ENCODE peak calls at places on chromosomes 6 and 20, in nine cellular contexts. One of them, this sample, is unnamed.

GRCh38 chr6:6453186-6453585 is 132.7 kb upstream of the F13A1 start:
- DNase-seq in left ventricle myocardium inferior: no peak
- DNase-seq in coronary artery: no peak
- DNase-seq in GM23338: no peak
- DNase-seq in CD8-positive, alpha-beta T cell: no peak
- DNase-seq in spleen: no peak
- DNase-seq in heart right ventricle: no peak
- DNase-seq in IMR-90: no peak
- DNase-seq in ovary: no peak
- DNase-seq in this sample: no peak

GRCh38 chr20:64133951-64134407 is 26.6 kb upstream of the NPBWR2 start:
- DNase-seq in left ventricle myocardium inferior: no peak
- DNase-seq in coronary artery: no peak
- DNase-seq in GM23338: peak
- DNase-seq in CD8-positive, alpha-beta T cell: no peak
- DNase-seq in spleen: peak
- DNase-seq in heart right ventricle: no peak
- DNase-seq in IMR-90: no peak
- DNase-seq in ovary: no peak
- DNase-seq in this sample: no peak

GRCh38 chr6:43579171-43579570 is 3.2 kb downstream of the POLH start:
- DNase-seq in left ventricle myocardium inferior: no peak
- DNase-seq in coronary artery: no peak
- DNase-seq in GM23338: no peak
- DNase-seq in CD8-positive, alpha-beta T cell: no peak
- DNase-seq in spleen: no peak
- DNase-seq in heart right ventricle: no peak
- DNase-seq in IMR-90: peak
- DNase-seq in ovary: no peak
- DNase-seq in this sample: peak

GRCh38 chr6:166707045-166707444 is 80.0 kb upstream of the RPS6KA2 start:
- DNase-seq in left ventricle myocardium inferior: peak
- DNase-seq in coronary artery: no peak
- DNase-seq in GM23338: peak
- DNase-seq in CD8-positive, alpha-beta T cell: no peak
- DNase-seq in spleen: peak
- DNase-seq in heart right ventricle: peak
- DNase-seq in IMR-90: peak
- DNase-seq in ovary: no peak
- DNase-seq in this sample: peak

GRCh38 chr6:15484115-15484514 is 178.7 kb downstream of the DTNBP1 start:
- DNase-seq in left ventricle myocardium inferior: no peak
- DNase-seq in coronary artery: no peak
- DNase-seq in GM23338: no peak
- DNase-seq in CD8-positive, alpha-beta T cell: no peak
- DNase-seq in spleen: no peak
- DNase-seq in heart right ventricle: no peak
- DNase-seq in IMR-90: no peak
- DNase-seq in ovary: no peak
- DNase-seq in this sample: no peak

GRCh38 chr6:38612386-38612965 is 27.3 kb downstream of the BTBD9 start:
- DNase-seq in left ventricle myocardium inferior: no peak
- DNase-seq in coronary artery: no peak
- DNase-seq in GM23338: no peak
- DNase-seq in CD8-positive, alpha-beta T cell: no peak
- DNase-seq in spleen: no peak
- DNase-seq in heart right ventricle: no peak
- DNase-seq in IMR-90: peak
- DNase-seq in ovary: no peak
- DNase-seq in this sample: no peak

GRCh38 chr20:63321148-63321831 is 28.3 kb downstream of the COL20A1 start:
- DNase-seq in left ventricle myocardium inferior: peak
- DNase-seq in coronary artery: no peak
- DNase-seq in GM23338: no peak
- DNase-seq in CD8-positive, alpha-beta T cell: no peak
- DNase-seq in spleen: peak
- DNase-seq in heart right ventricle: peak
- DNase-seq in IMR-90: peak
- DNase-seq in ovary: peak
- DNase-seq in this sample: no peak

GRCh38 chr20:1334761-1335160 is 5.8 kb upstream of the SDCBP2 start:
- DNase-seq in left ventricle myocardium inferior: no peak
- DNase-seq in coronary artery: no peak
- DNase-seq in GM23338: peak
- DNase-seq in CD8-positive, alpha-beta T cell: no peak
- DNase-seq in spleen: peak
- DNase-seq in heart right ventricle: no peak
- DNase-seq in IMR-90: no peak
- DNase-seq in ovary: no peak
- DNase-seq in this sample: no peak

GRCh38 chr20:14677455-14677854 is 340.0 kb upstream of the FLRT3 start:
- DNase-seq in left ventricle myocardium inferior: no peak
- DNase-seq in coronary artery: no peak
- DNase-seq in GM23338: no peak
- DNase-seq in CD8-positive, alpha-beta T cell: no peak
- DNase-seq in spleen: no peak
- DNase-seq in heart right ventricle: no peak
- DNase-seq in IMR-90: no peak
- DNase-seq in ovary: no peak
- DNase-seq in this sample: no peak

GRCh38 chr6:21444861-21445260 is 148.7 kb upstream of the SOX4 start:
- DNase-seq in left ventricle myocardium inferior: no peak
- DNase-seq in coronary artery: no peak
- DNase-seq in GM23338: no peak
- DNase-seq in CD8-positive, alpha-beta T cell: no peak
- DNase-seq in spleen: no peak
- DNase-seq in heart right ventricle: no peak
- DNase-seq in IMR-90: no peak
- DNase-seq in ovary: no peak
- DNase-seq in this sample: no peak

GRCh38 chr20:43914286-43914685 is 366 bp upstream of the TOX2 start:
- DNase-seq in left ventricle myocardium inferior: no peak
- DNase-seq in coronary artery: no peak
- DNase-seq in GM23338: no peak
- DNase-seq in CD8-positive, alpha-beta T cell: no peak
- DNase-seq in spleen: no peak
- DNase-seq in heart right ventricle: no peak
- DNase-seq in IMR-90: no peak
- DNase-seq in ovary: no peak
- DNase-seq in this sample: no peak

GRCh38 chr6:149318581-149319286 is 1.2 kb downstream of the TAB2 start:
- DNase-seq in left ventricle myocardium inferior: no peak
- DNase-seq in coronary artery: no peak
- DNase-seq in GM23338: peak
- DNase-seq in CD8-positive, alpha-beta T cell: no peak
- DNase-seq in spleen: no peak
- DNase-seq in heart right ventricle: no peak
- DNase-seq in IMR-90: no peak
- DNase-seq in ovary: no peak
- DNase-seq in this sample: no peak

GRCh38 chr6:113015249-113015648 is 668.1 kb downstream of the RFPL4B start:
- DNase-seq in left ventricle myocardium inferior: peak
- DNase-seq in coronary artery: no peak
- DNase-seq in GM23338: no peak
- DNase-seq in CD8-positive, alpha-beta T cell: no peak
- DNase-seq in spleen: no peak
- DNase-seq in heart right ventricle: no peak
- DNase-seq in IMR-90: peak
- DNase-seq in ovary: no peak
- DNase-seq in this sample: no peak

GRCh38 chr20:19625416-19625815 is 132.6 kb upstream of the RIN2 start:
- DNase-seq in left ventricle myocardium inferior: no peak
- DNase-seq in coronary artery: no peak
- DNase-seq in GM23338: no peak
- DNase-seq in CD8-positive, alpha-beta T cell: no peak
- DNase-seq in spleen: no peak
- DNase-seq in heart right ventricle: no peak
- DNase-seq in IMR-90: no peak
- DNase-seq in ovary: no peak
- DNase-seq in this sample: no peak

GRCh38 chr6:122714059-122714458 is 65.5 kb upstream of the FABP7 start:
- DNase-seq in left ventricle myocardium inferior: no peak
- DNase-seq in coronary artery: no peak
- DNase-seq in GM23338: no peak
- DNase-seq in CD8-positive, alpha-beta T cell: no peak
- DNase-seq in spleen: no peak
- DNase-seq in heart right ventricle: no peak
- DNase-seq in IMR-90: no peak
- DNase-seq in ovary: no peak
- DNase-seq in this sample: no peak

GRCh38 chr6:135830452-135830851 is 21.0 kb upstream of the PDE7B start:
- DNase-seq in left ventricle myocardium inferior: no peak
- DNase-seq in coronary artery: no peak
- DNase-seq in GM23338: no peak
- DNase-seq in CD8-positive, alpha-beta T cell: no peak
- DNase-seq in spleen: no peak
- DNase-seq in heart right ventricle: no peak
- DNase-seq in IMR-90: peak
- DNase-seq in ovary: no peak
- DNase-seq in this sample: peak

GRCh38 chr6:7727150-7727950 is 1.5 kb downstream of the BMP6 start:
- DNase-seq in left ventricle myocardium inferior: no peak
- DNase-seq in coronary artery: no peak
- DNase-seq in GM23338: peak
- DNase-seq in CD8-positive, alpha-beta T cell: no peak
- DNase-seq in spleen: peak
- DNase-seq in heart right ventricle: peak
- DNase-seq in IMR-90: no peak
- DNase-seq in ovary: peak
- DNase-seq in this sample: no peak

GRCh38 chr6:137518584-137518983 is 24.4 kb upstream of the OLIG3 start:
- DNase-seq in left ventricle myocardium inferior: no peak
- DNase-seq in coronary artery: no peak
- DNase-seq in GM23338: peak
- DNase-seq in CD8-positive, alpha-beta T cell: no peak
- DNase-seq in spleen: no peak
- DNase-seq in heart right ventricle: no peak
- DNase-seq in IMR-90: no peak
- DNase-seq in ovary: no peak
- DNase-seq in this sample: no peak
- H3K27ac ChIP-seq in left ventricle myocardium inferior: no peak
- H3K27ac ChIP-seq in coronary artery: no peak
- H3K27ac ChIP-seq in GM23338: no peak
- H3K27ac ChIP-seq in CD8-positive, alpha-beta T cell: no peak
- H3K27ac ChIP-seq in spleen: no peak
- H3K27ac ChIP-seq in heart right ventricle: no peak
- H3K27ac ChIP-seq in IMR-90: no peak
- H3K27ac ChIP-seq in ovary: no peak
- H3K27ac ChIP-seq in this sample: no peak

DNA sequence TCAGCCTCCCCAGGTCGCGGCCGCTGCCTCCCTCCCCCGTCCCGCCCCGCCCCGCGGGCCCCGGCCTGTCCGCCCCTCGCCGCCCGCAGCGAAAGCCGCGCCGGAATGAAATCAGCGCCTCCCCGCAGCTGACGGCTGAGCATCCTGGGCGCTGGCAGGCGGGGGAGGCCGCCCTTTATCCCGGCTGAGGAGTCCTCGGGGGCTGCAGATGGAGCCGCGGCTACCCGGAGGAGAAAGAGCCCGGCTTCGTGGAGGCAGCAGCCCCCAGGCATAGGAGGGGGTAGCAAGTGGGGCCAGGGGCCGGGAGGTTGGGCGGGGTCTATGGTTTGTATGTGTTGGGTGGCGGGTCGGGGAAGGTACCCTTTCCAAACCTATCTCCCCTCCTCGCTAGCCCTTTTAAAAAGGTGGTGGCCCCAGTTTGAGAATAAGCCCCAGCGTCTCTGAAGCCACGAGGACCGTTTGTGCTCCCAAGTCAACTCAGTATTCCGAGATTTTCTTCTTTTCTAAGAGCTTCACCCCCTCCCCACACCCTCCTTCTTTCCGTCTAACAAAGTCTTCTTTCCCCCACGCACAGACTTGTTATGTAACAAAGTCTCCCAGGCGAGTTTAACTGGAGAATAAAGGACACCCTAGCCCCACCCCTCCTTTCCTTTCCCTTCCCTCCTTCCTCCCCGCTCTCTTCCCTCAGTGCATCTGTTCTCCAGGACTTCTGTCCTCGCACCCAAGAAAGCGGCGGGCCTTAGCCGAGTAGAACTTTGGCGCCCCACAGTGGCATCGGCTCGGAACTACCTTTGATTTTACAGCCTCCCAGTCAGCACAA is 11.0 kb downstream of the POU3F2 start:
- DNase-seq in left ventricle myocardium inferior: peak
- DNase-seq in coronary artery: no peak
- DNase-seq in GM23338: peak
- DNase-seq in CD8-positive, alpha-beta T cell: peak
- DNase-seq in spleen: peak
- DNase-seq in heart right ventricle: peak
- DNase-seq in IMR-90: peak
- DNase-seq in ovary: peak
- DNase-seq in this sample: peak
- H3K4me3 ChIP-seq in left ventricle myocardium inferior: peak
- H3K4me3 ChIP-seq in coronary artery: peak
- H3K4me3 ChIP-seq in GM23338: peak
- H3K4me3 ChIP-seq in CD8-positive, alpha-beta T cell: peak
- H3K4me3 ChIP-seq in spleen: peak
- H3K4me3 ChIP-seq in heart right ventricle: peak
- H3K4me3 ChIP-seq in IMR-90: no peak
- H3K4me3 ChIP-seq in ovary: no peak
- H3K4me3 ChIP-seq in this sample: peak

DNA sequence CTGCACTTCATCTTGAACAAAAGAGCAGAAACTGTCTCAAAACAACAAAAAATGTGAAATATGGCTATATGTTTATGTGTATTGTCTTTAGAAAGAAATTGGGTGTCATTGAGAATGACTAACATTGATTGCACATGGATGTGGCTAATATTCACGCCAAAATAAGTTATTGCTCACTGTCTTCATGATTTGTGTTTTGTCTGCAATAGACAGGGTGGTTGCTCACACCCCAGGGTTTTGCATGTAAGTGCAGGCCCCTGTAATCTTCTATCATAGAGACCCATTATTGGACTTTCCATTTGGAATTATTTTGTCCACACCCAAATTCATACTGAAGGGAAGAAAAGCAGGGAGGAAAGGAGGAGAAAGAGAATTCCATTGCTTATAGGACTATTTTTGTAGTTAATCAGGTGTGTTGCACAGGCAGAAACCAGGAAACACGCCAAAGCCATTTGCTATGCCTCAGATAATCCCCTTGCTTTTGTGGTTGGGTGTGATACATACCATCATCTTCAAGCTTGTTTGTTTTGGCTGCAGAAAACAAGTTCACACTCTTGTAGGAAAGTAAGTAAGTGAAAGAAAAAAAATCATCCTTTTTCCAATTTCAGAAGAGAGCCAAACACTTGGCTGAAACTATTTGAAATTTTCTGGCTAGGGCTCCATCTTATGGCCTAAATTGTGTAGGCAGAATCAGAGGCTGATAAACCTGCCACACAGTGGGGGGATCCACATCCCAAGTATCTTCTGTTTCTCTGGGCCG is 214.1 kb downstream of the COL12A1 start:
- DNase-seq in left ventricle myocardium inferior: no peak
- DNase-seq in coronary artery: no peak
- DNase-seq in GM23338: peak
- DNase-seq in CD8-positive, alpha-beta T cell: no peak
- DNase-seq in spleen: no peak
- DNase-seq in heart right ventricle: no peak
- DNase-seq in IMR-90: peak
- DNase-seq in ovary: no peak
- DNase-seq in this sample: peak
- TF ChIP-seq CTCF in left ventricle myocardium inferior: peak
- TF ChIP-seq CTCF in coronary artery: no peak
- TF ChIP-seq CTCF in GM23338: peak
- TF ChIP-seq CTCF in CD8-positive, alpha-beta T cell: no peak
- TF ChIP-seq CTCF in spleen: no peak
- TF ChIP-seq CTCF in heart right ventricle: no peak
- TF ChIP-seq CTCF in IMR-90: peak
- TF ChIP-seq CTCF in ovary: no peak
- TF ChIP-seq CTCF in this sample: peak

GRCh38 chr6:17754254-17754653 is 47.5 kb upstream of the NUP153 start:
- DNase-seq in left ventricle myocardium inferior: no peak
- DNase-seq in coronary artery: no peak
- DNase-seq in GM23338: no peak
- DNase-seq in CD8-positive, alpha-beta T cell: no peak
- DNase-seq in spleen: no peak
- DNase-seq in heart right ventricle: no peak
- DNase-seq in IMR-90: no peak
- DNase-seq in ovary: no peak
- DNase-seq in this sample: no peak
- H3K27ac ChIP-seq in left ventricle myocardium inferior: no peak
- H3K27ac ChIP-seq in coronary artery: no peak
- H3K27ac ChIP-seq in GM23338: peak
- H3K27ac ChIP-seq in CD8-positive, alpha-beta T cell: no peak
- H3K27ac ChIP-seq in spleen: no peak
- H3K27ac ChIP-seq in heart right ventricle: no peak
- H3K27ac ChIP-seq in IMR-90: no peak
- H3K27ac ChIP-seq in ovary: no peak
- H3K27ac ChIP-seq in this sample: no peak

This sample was measured in brain microvascular endothelial cell.